ENCODE peak calls at places on chromosomes 4 and X, in seven cellular contexts. V is HCT116, X is HepG2, I is Panc1, C is upper lobe of left lung, G is GM12878, M is GM23338. T is an unnamed sample.

GRCh38 chr4:4386296-4386735 is 586 bp upstream of the NSG1 start:
- ATAC-seq in V (no peak), X (peak), I (peak), C (no peak), G (peak), M (peak), T (no peak)

GRCh38 chrX:3697701-3698279 is 15.7 kb downstream of the PRKX start:
- ATAC-seq in V (no peak), X (no peak), I (peak), C (no peak), G (no peak), M (peak), T (peak)

GRCh38 chrX:151977923-151978322 is 3.4 kb upstream of the GABRE start:
- ATAC-seq in V (no peak), X (no peak), I (no peak), C (no peak), G (no peak), M (no peak), T (no peak)

GRCh38 chrX:108070891-108071290 is 20.5 kb downstream of the PSMD10 start:
- ATAC-seq in V (peak), X (no peak), I (peak), C (no peak), G (peak), M (no peak), T (no peak)

GRCh38 chrX:21658152-21658737 is at the start of gene KLHL34:
- ATAC-seq in V (no peak), X (no peak), I (peak), C (no peak), G (no peak), M (peak), T (peak)

GRCh38 chrX:24515447-24515846 is 50.4 kb downstream of the PDK3 start:
- ATAC-seq in V (no peak), X (no peak), I (no peak), C (no peak), G (no peak), M (no peak), T (no peak)

GRCh38 chr4:90745176-90745575 is 618.0 kb downstream of the CCSER1 start:
- ATAC-seq in V (peak), X (no peak), I (no peak), C (no peak), G (no peak), M (no peak), T (no peak)

GRCh38 chr4:61335364-61335763 is 135.2 kb downstream of the ADGRL3 start:
- ATAC-seq in V (no peak), X (no peak), I (no peak), C (no peak), G (no peak), M (no peak), T (no peak)

DNA sequence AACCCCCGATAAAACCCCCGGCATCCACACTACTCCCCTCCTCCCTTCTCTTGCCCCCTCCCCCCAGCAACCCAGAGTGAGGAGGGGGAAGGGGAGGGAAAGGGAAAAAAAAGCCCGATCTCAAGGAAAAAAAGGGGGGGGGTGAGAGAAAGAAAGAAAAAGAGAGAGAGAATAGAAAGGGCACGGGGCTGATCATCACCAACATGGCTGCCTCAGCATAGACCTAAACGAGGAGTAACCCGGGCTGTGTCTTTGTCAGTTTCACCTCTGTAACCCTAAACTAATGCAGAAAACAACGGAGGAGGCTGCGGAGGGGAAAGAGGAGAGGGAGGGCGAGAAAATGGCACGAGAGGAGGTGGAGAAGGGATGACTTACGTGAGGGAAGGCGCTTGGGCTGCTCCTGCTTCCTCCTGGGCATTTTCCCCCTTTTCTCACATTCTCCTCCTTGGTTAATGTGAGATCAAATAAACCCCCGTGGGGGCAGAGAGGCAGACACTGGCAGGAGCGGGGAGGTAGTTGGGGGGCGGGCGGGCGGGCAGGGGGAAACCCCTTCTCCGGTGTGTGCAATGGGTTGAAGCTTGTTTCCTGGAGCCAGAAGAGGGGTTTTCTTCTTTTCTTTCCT is 522 bp downstream of the ZNF827 start:
- ATAC-seq in V (no peak), X (peak), I (no peak), C (peak), G (peak), M (peak), T (no peak)
- TF ChIP-seq POLR2AphosphoS5 in V (no peak), X (no peak), I (no peak), C (no peak), G (no peak), M (peak), T (no peak)

DNA sequence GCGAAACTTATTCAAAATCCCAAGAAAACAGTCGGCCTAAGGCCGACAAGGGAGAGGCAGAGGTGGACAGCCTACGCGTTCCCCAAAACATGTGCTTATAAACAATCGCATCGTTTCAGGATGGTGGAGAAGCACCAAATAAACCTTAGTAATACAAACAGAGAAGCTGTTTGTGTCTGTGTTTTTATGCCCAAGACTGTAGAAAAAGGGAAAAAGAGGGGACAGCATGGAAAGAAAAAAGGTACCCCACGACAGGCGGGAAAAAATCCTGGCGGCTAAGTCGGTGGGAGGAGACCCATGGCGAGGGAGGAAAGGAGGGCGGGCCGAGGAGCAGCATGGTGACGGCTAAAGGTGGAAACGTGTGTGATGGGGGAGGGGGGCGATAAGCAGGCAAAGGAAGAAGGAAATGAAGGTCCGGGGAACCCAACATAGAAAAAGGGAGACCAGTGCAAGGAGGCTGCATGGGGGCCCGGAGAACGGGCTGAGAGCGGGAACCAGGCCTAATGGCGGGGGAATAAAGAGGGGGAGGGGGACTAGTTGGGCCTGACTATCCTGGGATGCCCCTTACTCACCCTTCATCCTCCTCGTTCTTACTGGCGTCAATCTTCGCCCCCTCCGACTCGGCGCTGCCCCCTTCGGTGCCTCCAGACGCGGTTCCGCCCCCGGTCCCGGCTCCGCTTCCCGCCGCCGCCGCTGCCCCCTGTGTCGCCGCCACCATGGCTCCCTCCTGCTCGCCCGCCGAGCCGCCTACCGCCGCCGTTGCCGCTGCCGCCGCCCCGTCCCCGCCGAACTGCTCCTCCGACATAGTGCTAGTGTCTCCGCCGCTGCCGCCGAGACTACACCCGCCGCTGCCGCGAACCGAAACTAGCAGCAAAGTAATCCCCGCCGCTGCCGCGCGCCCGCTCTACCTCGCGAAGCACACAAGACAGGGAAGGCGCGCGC is 646 bp downstream of the HNRNPD start:
- ATAC-seq in V (peak), X (peak), I (peak), C (peak), G (peak), M (peak), T (peak)
- TF ChIP-seq POLR2AphosphoS5 in V (peak), X (no peak), I (peak), C (peak), G (peak), M (no peak), T (no peak)

DNA sequence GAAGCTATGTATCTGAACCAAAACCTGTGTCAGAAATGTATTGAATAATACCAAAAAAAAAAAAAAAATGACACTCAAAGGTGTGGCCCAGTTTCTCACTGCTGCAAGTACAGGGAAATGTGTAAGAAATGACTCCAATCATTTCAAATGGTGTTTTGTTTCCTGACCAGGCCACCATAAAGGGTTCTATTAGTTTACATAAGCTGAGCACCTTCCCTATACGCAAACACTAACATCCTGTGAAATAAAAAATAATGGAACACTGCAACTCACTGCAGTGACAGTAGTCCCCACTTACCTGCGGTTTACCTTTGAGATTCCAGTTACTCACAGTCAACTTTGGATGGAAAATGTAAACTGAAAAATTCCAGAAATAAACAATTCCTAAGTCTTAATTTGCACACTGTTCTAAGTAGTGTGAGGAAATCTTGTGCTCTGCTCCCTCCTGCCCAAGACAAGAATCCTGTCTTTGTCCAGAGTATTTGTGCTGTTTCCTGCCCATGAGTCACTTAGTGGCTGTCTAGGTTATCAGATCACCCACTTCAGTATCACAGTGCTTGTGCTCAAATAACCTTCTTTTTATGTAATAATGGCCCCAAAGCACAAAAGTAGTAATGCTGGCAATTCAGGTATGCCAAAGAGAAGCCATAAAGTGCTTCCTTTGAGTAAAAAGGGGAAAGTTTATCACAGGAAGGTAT is 265.3 kb downstream of the RCHY1 start:
- ATAC-seq in V (no peak), X (no peak), I (peak), C (no peak), G (no peak), M (no peak), T (no peak)
- TF ChIP-seq POLR2AphosphoS5 in V (no peak), X (no peak), I (no peak), C (no peak), G (no peak), M (no peak), T (no peak)

GRCh38 chrX:119685225-119686066 is 7.5 kb downstream of the SEPTIN6 start:
- ATAC-seq in V (no peak), X (no peak), I (peak), C (peak), G (peak), M (no peak), T (peak)
- TF ChIP-seq POLR2AphosphoS5 in V (no peak), X (no peak), I (no peak), C (peak), G (peak), M (no peak), T (peak)

GRCh38 chr4:1226598-1226997 is 22.3 kb downstream of the CTBP1 start:
- ATAC-seq in V (no peak), X (no peak), I (no peak), C (no peak), G (no peak), M (no peak), T (no peak)
- TF ChIP-seq POLR2AphosphoS5 in V (no peak), X (no peak), I (no peak), C (no peak), G (no peak), M (no peak), T (no peak)

GRCh38 chr4:159434496-159435241 is 331.8 kb downstream of the RAPGEF2 start:
- ATAC-seq in V (no peak), X (no peak), I (no peak), C (no peak), G (no peak), M (no peak), T (no peak)

GRCh38 chr4:159430896-159431295 is 328.0 kb downstream of the RAPGEF2 start:
- ATAC-seq in V (no peak), X (no peak), I (no peak), C (no peak), G (no peak), M (no peak), T (no peak)

GRCh38 chr4:159432436-159432835 is 329.6 kb downstream of the RAPGEF2 start:
- ATAC-seq in V (no peak), X (no peak), I (no peak), C (no peak), G (no peak), M (no peak), T (no peak)

GRCh38 chr4:159429693-159430035 is 326.8 kb downstream of the RAPGEF2 start:
- ATAC-seq in V (no peak), X (no peak), I (no peak), C (no peak), G (no peak), M (no peak), T (no peak)

DNA sequence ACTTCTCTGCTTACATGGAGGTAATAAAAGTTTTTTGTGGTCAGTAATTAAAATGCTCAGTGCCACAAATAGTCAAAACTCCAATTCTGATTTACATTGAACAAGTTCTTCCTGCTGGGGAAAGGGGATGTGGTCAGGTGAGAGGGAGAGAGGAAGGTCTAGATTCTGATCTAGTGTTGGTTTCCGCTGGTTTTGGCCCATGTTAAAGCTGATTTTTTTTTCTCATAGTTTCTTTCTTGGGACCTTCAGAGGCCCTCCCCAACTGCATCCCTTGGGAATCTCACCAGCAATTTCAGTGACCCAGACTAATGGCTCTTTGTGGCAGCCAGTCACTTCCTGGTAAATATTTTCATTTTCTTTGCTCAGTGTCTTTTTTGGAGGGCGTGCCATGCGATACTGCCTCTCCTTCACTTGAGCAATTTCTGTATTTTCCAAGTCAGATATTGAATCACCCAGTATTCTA is 332.7 kb downstream of the RAPGEF2 start:
- ATAC-seq in V (no peak), X (no peak), I (no peak), C (no peak), G (no peak), M (no peak), T (no peak)
- TF ChIP-seq POLR2AphosphoS5 in V (no peak), X (no peak), I (no peak), C (no peak), G (no peak), M (no peak), T (no peak)

GRCh38 chr4:24794916-24795665 is at the start of gene SOD3:
- ATAC-seq in V (no peak), X (peak), I (peak), C (peak), G (no peak), M (peak), T (peak)
- TF ChIP-seq POLR2AphosphoS5 in V (no peak), X (no peak), I (no peak), C (peak), G (no peak), M (peak), T (peak)

DNA sequence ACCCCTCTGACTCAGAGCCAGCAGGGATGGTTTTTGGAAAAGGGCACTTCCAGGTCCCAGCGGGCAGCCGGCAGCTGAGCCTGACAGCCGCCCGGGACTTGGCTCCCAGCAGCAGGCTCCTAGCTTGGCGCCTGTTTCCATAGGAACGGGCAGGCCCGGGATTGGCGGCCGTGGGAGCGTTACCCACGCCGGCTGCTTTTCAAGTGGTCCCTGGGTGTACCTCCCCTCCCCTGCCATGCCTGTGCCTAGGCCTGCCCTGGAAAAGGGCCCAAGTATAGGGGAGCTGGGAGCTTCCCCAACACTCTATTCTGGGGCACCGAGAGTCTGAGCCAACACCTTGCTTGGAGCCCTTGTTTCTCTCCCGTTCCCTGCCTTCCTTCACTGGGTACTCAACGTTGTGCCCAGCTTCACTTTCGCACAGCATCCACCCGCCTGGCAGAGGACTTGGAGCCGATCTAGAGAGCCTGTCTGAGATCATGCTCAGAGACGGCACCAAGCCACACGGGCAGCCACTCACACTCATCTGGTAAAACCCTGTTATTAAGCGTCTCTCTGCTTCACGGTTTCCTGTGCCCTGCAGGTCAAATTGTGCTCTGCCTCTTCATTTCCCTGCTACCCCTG is 521.6 kb downstream of the BCOR start:
- ATAC-seq in V (no peak), X (no peak), I (no peak), C (no peak), G (no peak), M (peak), T (peak)
- TF ChIP-seq POLR2AphosphoS5 in V (no peak), X (no peak), I (no peak), C (no peak), G (no peak), M (no peak), T (no peak)

GRCh38 chr4:77434299-77435092 is 171.1 kb upstream of the CXCL13 start:
- ATAC-seq in V (no peak), X (no peak), I (no peak), C (no peak), G (no peak), M (no peak), T (no peak)

GRCh38 chr4:77438549-77438948 is 167.1 kb upstream of the CXCL13 start:
- ATAC-seq in V (no peak), X (no peak), I (no peak), C (no peak), G (no peak), M (no peak), T (no peak)

GRCh38 chr4:77432702-77433101 is 172.9 kb upstream of the CXCL13 start:
- ATAC-seq in V (peak), X (peak), I (no peak), C (no peak), G (peak), M (peak), T (no peak)

GRCh38 chr4:77433102-77433733 is 172.4 kb upstream of the CXCL13 start:
- ATAC-seq in V (peak), X (peak), I (no peak), C (peak), G (peak), M (peak), T (no peak)

GRCh38 chr4:77437079-77437478 is 168.5 kb upstream of the CXCL13 start:
- ATAC-seq in V (no peak), X (no peak), I (no peak), C (no peak), G (no peak), M (peak), T (no peak)
- TF ChIP-seq POLR2AphosphoS5 in V (no peak), X (no peak), I (no peak), C (no peak), G (no peak), M (no peak), T (no peak)